ENCODE peak calls at places on chromosomes 16 and 17, in seven cellular contexts. O is epithelial cell of esophagus, K is heart right ventricle, C is ascending aorta, X is cardiac fibroblast, R is heart left ventricle, M is PC-9. H is an unnamed sample.
A peak's percentile ranks its signal among the peaks of the same experiment; 100 is the strongest.

GRCh38 chr16:65905326-65905725 is 461.2 kb upstream of the CDH5 start:
- DNase-seq in X (no peak), K (no peak), O (no peak), M (no peak), C (no peak), R (no peak), H (no peak)

GRCh38 chr16:84543253-84543652 is 38.8 kb upstream of the MEAK7 start:
- DNase-seq in C (no peak), R (no peak), X (no peak), M (no peak), K (no peak), O (no peak), H (no peak)

GRCh38 chr17:76053230-76054111 is 18.8 kb downstream of the SRP68 start:
- DNase-seq in X (peak; percentile 84), M (peak; percentile 56), O (peak; percentile 94), C (no peak), K (no peak), R (no peak), H (no peak)

GRCh38 chr17:28698253-28698941 is 13.3 kb downstream of the PROCA1 start:
- DNase-seq in C (no peak), M (no peak), K (no peak), X (no peak), R (no peak), O (no peak), H (no peak)

GRCh38 chr16:19859603-19860002 is 25.0 kb downstream of the GPRC5B start:
- DNase-seq in O (no peak), K (no peak), M (no peak), X (no peak), C (no peak), R (no peak), H (no peak)

GRCh38 chr17:46117850-46118696 is 75.2 kb downstream of the KANSL1 start:
- DNase-seq in C (no peak), X (no peak), K (no peak), O (no peak), M (no peak), R (no peak), H (peak; percentile 75)

GRCh38 chr17:69188796-69189195 is 39.8 kb downstream of the ABCA10 start:
- DNase-seq in R (no peak), O (no peak), X (no peak), C (no peak), K (no peak), M (no peak), H (no peak)

GRCh38 chr16:84844561-84845495 is 25.0 kb downstream of the CRISPLD2 start:
- DNase-seq in M (no peak), X (no peak), R (no peak), K (no peak), C (no peak), O (no peak), H (no peak)

GRCh38 chr16:67881557-67882220 is 3.0 kb upstream of the NRN1L start:
- DNase-seq in R (peak; percentile 45), X (no peak), K (peak; percentile 53), M (no peak), O (no peak), C (no peak), H (no peak)

GRCh38 chr17:61312406-61313295 is 87.0 kb upstream of the TBX2 start:
- DNase-seq in X (no peak), R (no peak), M (no peak), K (no peak), C (no peak), O (no peak), H (no peak)
- H3K4me3 ChIP-seq in X (no peak overlapping the region), R (no peak overlapping the region), M (no peak overlapping the region), K (no peak overlapping the region), C (no peak overlapping the region), O (no peak overlapping the region), H (no peak overlapping the region)

DNA sequence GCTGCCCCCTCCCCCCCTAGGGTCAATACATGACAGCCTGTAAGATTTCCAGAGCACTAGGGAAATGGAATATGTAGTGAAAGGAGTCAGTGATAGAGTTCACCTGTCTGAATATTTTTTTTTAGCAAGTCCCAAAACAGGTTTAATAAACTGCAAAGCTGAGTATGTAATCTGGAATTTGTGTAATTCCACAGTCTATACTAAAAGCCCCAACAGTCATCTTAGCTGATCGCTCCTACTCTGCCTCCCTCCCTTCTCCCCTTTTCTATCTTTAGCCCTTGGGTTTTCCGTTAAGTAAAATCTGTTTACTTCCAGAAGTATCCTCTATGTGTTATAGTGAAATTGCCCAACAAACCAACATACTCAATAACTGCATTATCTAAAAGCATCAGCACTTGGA is 3.5 kb downstream of the CDH13 start:
- DNase-seq in C (no peak), K (no peak), O (peak; percentile 38), X (peak; percentile 55), M (no peak), R (no peak), H (no peak)
- TF ChIP-seq CTCF in C (no peak), K (no peak), O (no peak), X (no peak), M (no peak), R (no peak), H (no peak)

GRCh38 chr17:74531231-74531761 is at the start of gene CD300LB:
- DNase-seq in O (no peak), X (no peak), R (peak; percentile 11), K (no peak), M (no peak), C (no peak), H (no peak)
- H3K4me3 ChIP-seq in O (no peak within 1 kb of the TSS), X (no peak within 1 kb of the TSS), R (no peak within 1 kb of the TSS), K (peak within 1 kb of the TSS; percentile 17), M (no peak within 1 kb of the TSS), C (no peak within 1 kb of the TSS), H (no peak within 1 kb of the TSS)

GRCh38 chr16:1762879-1763520 is 8.3 kb downstream of the NME3 start:
- DNase-seq in K (no peak), O (no peak), C (no peak), M (no peak), R (no peak), X (no peak), H (no peak)

GRCh38 chr16:1762196-1762878 is 9.0 kb downstream of the NME3 start:
- DNase-seq in O (no peak), K (no peak), C (no peak), X (no peak), R (no peak), M (no peak), H (no peak)

GRCh38 chr16:1765826-1766225 is 5.5 kb downstream of the NME3 start:
- DNase-seq in X (no peak), M (no peak), C (no peak), K (no peak), O (no peak), R (no peak), H (no peak)

GRCh38 chr16:1764971-1765370 is 6.4 kb downstream of the NME3 start:
- DNase-seq in M (no peak), X (no peak), K (no peak), C (no peak), O (no peak), R (no peak), H (no peak)

GRCh38 chr16:1763521-1764511 is 7.5 kb downstream of the NME3 start:
- DNase-seq in O (peak; percentile 41), M (no peak), K (no peak), X (peak; percentile 24), R (no peak), C (no peak), H (no peak)
- TF ChIP-seq CTCF in O (no peak), M (no peak), K (peak; percentile 28), X (peak; percentile 35), R (peak; percentile 30), C (peak; percentile 3), H (peak; percentile 31)